ENCODE peak calls at places on chromosomes 6 and 20, in five cellular contexts. B, A, U, L and G are unnamed samples.

GRCh38 chr20:61435184-61435822 is 183.2 kb downstream of the CDH4 start:
- DNase-seq in B (no peak), A (no peak), L (no peak), U (no peak), G (no peak)

GRCh38 chr20:13430346-13431002 is 208.3 kb downstream of the TASP1 start:
- DNase-seq in B (no peak), L (no peak), A (no peak), U (peak; percentile 60), G (no peak)

GRCh38 chr6:56909115-56909907 is 45.6 kb upstream of the BEND6 start:
- DNase-seq in U (no peak), B (no peak), L (no peak), A (no peak), G (no peak)

GRCh38 chr6:88670369-88670768 is 293.0 kb downstream of the RNGTT start:
- DNase-seq in A (no peak), B (no peak), U (no peak), L (no peak), G (no peak)

GRCh38 chr20:37521091-37521771 is at the start of gene NNAT:
- DNase-seq in A (no peak), L (no peak), B (no peak), U (no peak), G (no peak)

GRCh38 chr20:32444474-32445220 is 86.5 kb downstream of the ASXL1 start:
- DNase-seq in L (no peak), B (no peak), A (no peak), U (no peak), G (no peak)

GRCh38 chr6:22413681-22414305 is 117.0 kb upstream of the PRL start:
- DNase-seq in B (no peak), A (no peak), U (no peak), L (peak; percentile 9), G (no peak)

GRCh38 chr6:89258912-89259311 is 41.8 kb upstream of the GABRR1 start:
- DNase-seq in L (no peak), U (no peak), B (no peak), A (no peak), G (no peak)

GRCh38 chr6:80022803-80023202 is 18.4 kb downstream of the TTK start:
- DNase-seq in B (no peak), L (peak; percentile 70), U (no peak), A (no peak), G (no peak)

GRCh38 chr20:35490736-35491181 is 35.4 kb downstream of the CEP250 start:
- DNase-seq in A (peak; percentile 73), L (no peak), U (peak; percentile 49), B (peak; percentile 54), G (peak; percentile 59)